ENCODE peak calls at places on chromosomes 12 and 14, in ten cellular contexts. V, G, H, F, E, U, R, Z, Y and I are unnamed samples.

GRCh38 chr14:58839233-58839632 is 201.5 kb downstream of the DACT1 start:
- DNase-seq in V (no peak), G (no peak), H (no peak), F (no peak), E (no peak), U (no peak), R (no peak), Z (no peak), Y (no peak), I (no peak)

GRCh38 chr12:78711954-78712353 is 152.6 kb upstream of the SYT1 start:
- DNase-seq in V (no peak), G (no peak), H (no peak), F (no peak), E (no peak), U (no peak), R (no peak), Z (no peak), Y (no peak), I (no peak)

GRCh38 chr12:117587646-117588287 is 226.3 kb upstream of the NOS1 start:
- DNase-seq in V (no peak), G (peak; percentile 78), H (peak; percentile 78), F (peak; percentile 60), E (peak; percentile 54), U (peak; percentile 80), R (peak; percentile 50), Z (peak; percentile 43), Y (no peak), I (peak; percentile 68)

GRCh38 chr12:3170423-3171194 is 93.4 kb downstream of the TSPAN9 start:
- DNase-seq in V (peak; percentile 97), G (no peak), H (no peak), F (peak; percentile 77), E (no peak), U (no peak), R (no peak), Z (peak; percentile 84), Y (peak; percentile 69), I (no peak)

GRCh38 chr14:96067985-96068930 is 29.1 kb downstream of the C14orf132 start:
- DNase-seq in V (no peak), G (no peak), H (peak; percentile 10), F (no peak), E (no peak), U (no peak), R (no peak), Z (no peak), Y (no peak), I (no peak)

GRCh38 chr14:91897121-91897701 is 29.9 kb upstream of the TC2N start:
- DNase-seq in V (peak; percentile 68), G (no peak), H (no peak), F (peak; percentile 56), E (peak; percentile 93), U (no peak), R (no peak), Z (peak; percentile 67), Y (no peak), I (no peak)

GRCh38 chr14:104349950-104350349 is 211.6 kb downstream of the KIF26A start:
- DNase-seq in V (no peak), G (no peak), H (peak; percentile 39), F (no peak), E (no peak), U (no peak), R (no peak), Z (no peak), Y (no peak), I (no peak)

GRCh38 chr14:60590907-60591510 is 58.3 kb downstream of the SIX1 start:
- DNase-seq in V (peak; percentile 17), G (no peak), H (no peak), F (no peak), E (no peak), U (no peak), R (no peak), Z (no peak), Y (no peak), I (no peak)

GRCh38 chr12:132305560-132305966 is 23.8 kb downstream of the GALNT9 start:
- DNase-seq in V (no peak), G (no peak), H (no peak), F (no peak), E (no peak), U (no peak), R (no peak), Z (no peak), Y (no peak), I (no peak)

GRCh38 chr12:52187640-52188039 is 4.2 kb downstream of the KRT80 start:
- DNase-seq in V (no peak), G (no peak), H (no peak), F (no peak), E (no peak), U (no peak), R (no peak), Z (no peak), Y (no peak), I (no peak)

GRCh38 chr12:61137677-61138380 is 1122.4 kb upstream of the USP15 start:
- DNase-seq in V (no peak), G (no peak), H (no peak), F (no peak), E (no peak), U (no peak), R (no peak), Z (no peak), Y (no peak), I (no peak)

GRCh38 chr12:45878630-45879255 is 111.6 kb downstream of the SCAF11 start:
- DNase-seq in V (peak; percentile 24), G (no peak), H (no peak), F (peak; percentile 21), E (no peak), U (no peak), R (no peak), Z (peak; percentile 11), Y (no peak), I (no peak)

GRCh38 chr14:23321572-23322547 is 603 bp downstream of the PABPN1 start:
- DNase-seq in V (peak; percentile 54), G (peak; percentile 60), H (peak; percentile 76), F (peak; percentile 44), E (peak; percentile 43), U (peak; percentile 78), R (peak; percentile 34), Z (peak; percentile 59), Y (no peak), I (peak; percentile 56)

GRCh38 chr14:68679301-68679700 is 113.6 kb downstream of the ZFP36L1 start:
- DNase-seq in V (no peak), G (no peak), H (no peak), F (no peak), E (no peak), U (no peak), R (no peak), Z (no peak), Y (no peak), I (no peak)
- TF ChIP-seq CTCF in V (no peak), G (no peak), H (no peak), F (no peak), E (no peak), U (no peak), R (no peak), Z (no peak), Y (no peak), I (no peak)

DNA sequence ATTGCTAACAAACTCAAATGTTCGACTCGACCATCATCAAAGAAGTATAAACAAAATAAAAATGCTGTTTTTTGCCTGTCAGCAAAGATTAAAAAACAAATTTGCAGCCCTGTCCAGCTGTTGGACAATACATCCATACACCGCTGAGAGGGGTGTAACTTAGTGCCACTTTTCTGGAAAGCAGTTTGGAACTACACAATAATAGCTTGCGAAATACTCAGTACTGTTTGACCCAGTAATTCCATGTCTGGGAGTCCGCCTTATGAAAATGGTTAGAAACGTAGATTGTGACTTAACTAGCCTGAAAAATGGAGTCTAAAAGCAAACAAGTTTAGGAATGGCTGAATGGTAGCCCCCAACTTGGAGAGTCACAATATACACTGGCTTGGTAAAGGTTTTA is 6.4 kb downstream of the USP30 start:
- DNase-seq in V (no peak), G (no peak), H (no peak), F (no peak), E (no peak), U (no peak), R (no peak), Z (no peak), Y (no peak), I (no peak)
- TF ChIP-seq CTCF in V (no peak), G (no peak), H (no peak), F (no peak), E (no peak), U (no peak), R (no peak), Z (no peak), Y (no peak), I (no peak)

GRCh38 chr12:55957106-55957859 is 8.6 kb downstream of the PMEL start:
- DNase-seq in V (no peak), G (no peak), H (peak; percentile 63), F (no peak), E (peak; percentile 83), U (no peak), R (no peak), Z (no peak), Y (no peak), I (no peak)

GRCh38 chr12:55955344-55955743 is 10.5 kb downstream of the PMEL start:
- DNase-seq in V (no peak), G (no peak), H (no peak), F (no peak), E (no peak), U (no peak), R (no peak), Z (no peak), Y (no peak), I (no peak)

DNA sequence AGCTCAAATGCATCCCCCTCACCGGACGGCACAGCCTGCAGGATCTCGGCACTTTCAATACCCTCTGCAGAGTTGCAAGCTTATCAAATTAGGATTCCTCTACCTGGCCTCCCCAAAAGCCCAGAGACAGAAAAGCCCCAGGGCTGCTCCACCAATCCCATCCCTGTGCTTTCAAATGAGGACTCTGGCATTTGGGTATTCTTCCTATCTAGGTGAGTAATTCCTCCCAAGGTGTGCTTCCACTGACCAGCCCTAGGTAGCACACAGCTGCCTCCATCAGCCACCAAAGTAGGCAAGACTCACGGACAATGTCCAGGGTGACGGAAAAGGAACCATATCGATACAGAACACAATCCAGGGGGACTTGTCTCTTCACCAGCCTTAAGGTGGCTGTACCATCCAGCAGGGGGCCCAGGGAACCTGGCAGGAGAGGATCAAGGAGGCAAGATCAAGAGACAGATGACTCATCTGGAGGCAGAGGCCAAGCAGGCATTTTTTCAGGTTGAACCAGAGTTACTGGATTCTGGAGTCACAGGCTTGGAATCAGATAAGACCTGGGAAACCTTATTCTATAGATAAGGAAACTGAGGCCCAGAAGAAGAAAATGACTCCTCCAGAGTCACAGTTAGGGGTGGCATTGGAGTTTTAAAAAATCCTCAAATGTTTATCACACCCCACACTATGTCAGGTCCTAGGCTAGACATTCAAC is 9.9 kb downstream of the PMEL start:
- DNase-seq in V (peak; percentile 76), G (no peak), H (peak; percentile 77), F (peak; percentile 81), E (peak; percentile 41), U (peak; percentile 80), R (no peak), Z (peak; percentile 29), Y (no peak), I (no peak)
- TF ChIP-seq CTCF in V (peak; percentile 51), G (no peak), H (peak; percentile 19), F (peak; percentile 49), E (no peak), U (peak; percentile 38), R (peak; percentile 41), Z (peak; percentile 35), Y (peak; percentile 54), I (no peak)

DNA sequence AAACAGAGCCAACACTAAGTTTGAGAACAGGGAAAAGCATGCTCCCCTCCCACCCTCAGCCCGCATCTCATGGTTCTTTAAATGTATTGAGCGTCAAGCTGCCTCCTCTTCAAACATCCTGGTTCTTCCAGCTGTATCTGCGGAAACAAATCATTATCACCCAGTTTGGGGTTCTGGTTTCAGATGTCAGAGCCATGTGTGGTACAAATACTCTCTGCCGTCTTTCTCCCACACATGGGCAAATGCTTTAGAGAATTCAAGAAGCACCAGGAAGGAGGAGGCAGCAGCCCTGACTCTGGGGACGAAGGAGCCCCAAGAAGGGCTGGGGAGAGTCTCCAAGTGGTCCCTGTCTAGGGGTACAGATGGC is 29.2 kb downstream of the JDP2 start:
- DNase-seq in V (no peak), G (no peak), H (no peak), F (no peak), E (no peak), U (no peak), R (no peak), Z (no peak), Y (no peak), I (no peak)
- TF ChIP-seq CTCF in V (no peak), G (no peak), H (no peak), F (no peak), E (no peak), U (no peak), R (no peak), Z (no peak), Y (no peak), I (no peak)